ENCODE peak calls at places on chromosomes 4 and X, in five cellular contexts. H is MV-4-11; J is neural crest cell; T is stimulated activated CD8-positive, alpha-beta memory T cell treated with anti-CD3 and anti-CD28 coated beads, Interleukin-4, amount 100 ng/mL, for 4 hours; K is neuronal stem cell. B is an unnamed sample.
A peak's percentile ranks its signal among the peaks of the same experiment; 100 is the strongest.

GRCh38 chr4:5200546-5200945 is 149.3 kb downstream of the STK32B start:
- DNase-seq in H (no peak), J (no peak), T (no peak), K (no peak), B (no peak)

GRCh38 chr4:7433376-7434140 is 1.2 kb downstream of the PSAPL1 start:
- DNase-seq in H (no peak), J (no peak), T (no peak), K (no peak), B (no peak)

GRCh38 chr4:146585761-146586333 is 52.8 kb upstream of the POU4F2 start:
- DNase-seq in H (peak; percentile 88), J (no peak), T (no peak), K (no peak), B (no peak)

GRCh38 chrX:39704590-39704989 is 393.2 kb downstream of the BCOR start:
- DNase-seq in H (no peak), J (no peak), T (no peak), K (no peak), B (no peak)

GRCh38 chr4:147793973-147794690 is 62.2 kb downstream of the ARHGAP10 start:
- DNase-seq in H (no peak), J (no peak), T (no peak), K (no peak), B (no peak)

GRCh38 chrX:97898798-97899197 is 1015.1 kb downstream of the RPA4 start:
- DNase-seq in H (no peak), J (no peak), T (no peak), K (no peak), B (no peak)

GRCh38 chr4:53592686-53593641 is 1.7 kb upstream of the LNX1 start:
- DNase-seq in H (no peak), J (no peak), T (no peak), K (no peak), B (no peak)

GRCh38 chr4:40630335-40631021 is 814 bp upstream of the RBM47 start:
- DNase-seq in H (peak; percentile 64), J (no peak), T (no peak), K (no peak), B (no peak)

GRCh38 chrX:140092121-140092520 is 126.8 kb upstream of the CXorf66 start:
- DNase-seq in H (no peak), J (no peak), T (no peak), K (no peak), B (no peak)

GRCh38 chr4:40357738-40358137 is 22.6 kb downstream of the CHRNA9 start:
- DNase-seq in H (no peak), J (no peak), T (no peak), K (no peak), B (no peak)

GRCh38 chrX:56233682-56234081 is 1.5 kb downstream of the KLF8 start:
- DNase-seq in H (no peak), J (no peak), T (no peak), K (no peak), B (no peak)

GRCh38 chr4:3045500-3045850 is 28.9 kb downstream of the HTT-AS start:
- DNase-seq in H (peak; percentile 90), J (no peak), T (peak; percentile 47), K (no peak), B (no peak)

GRCh38 chr4:2925931-2926860 is 37.0 kb downstream of the NOP14 start:
- DNase-seq in H (no peak), J (no peak), T (no peak), K (no peak), B (no peak)

GRCh38 chrX:154021131-154021611 is 1.5 kb upstream of the IRAK1 start:
- DNase-seq in H (peak; percentile 25), J (no peak), T (no peak), K (no peak), B (no peak)

GRCh38 chr4:8285976-8286718 is 16.6 kb downstream of the HTRA3 start:
- DNase-seq in H (no peak), J (no peak), T (no peak), K (no peak), B (no peak)

GRCh38 chr4:154616731-154617130 is 4.3 kb upstream of the FGG start:
- DNase-seq in H (no peak), J (no peak), T (no peak), K (no peak), B (no peak)

GRCh38 chr4:7721984-7722551 is 217.6 kb downstream of the AFAP1 start:
- DNase-seq in H (no peak), J (no peak), T (no peak), K (no peak), B (no peak)

GRCh38 chrX:94455782-94456181 is 781.8 kb downstream of the FAM133A start:
- DNase-seq in H (no peak), J (no peak), T (no peak), K (no peak), B (no peak)

B was measured in head of caudate nucleus.